ENCODE peak calls at places on chromosome 1, in nine cellular contexts. T, K, B, D, G, C, U, P and A are unnamed samples.

GRCh38 chr1:112454316-112454715 is 54.4 kb upstream of the WNT2B start:
- DNase-seq in T (no peak), B (no peak), K (no peak), C (no peak), U (no peak), D (no peak), P (no peak), G (no peak), A (no peak)

GRCh38 chr1:51294566-51295184 is 35.7 kb downstream of the TTC39A start:
- DNase-seq in U (no peak), K (no peak), T (no peak), P (no peak), G (no peak), D (no peak), B (no peak), C (no peak), A (no peak)

GRCh38 chr1:24300971-24301370 is 18.2 kb upstream of the GRHL3 start:
- DNase-seq in B (no peak), K (no peak), U (no peak), D (no peak), C (no peak), G (no peak), P (no peak), T (no peak), A (no peak)

GRCh38 chr1:14782741-14783591 is 184.5 kb downstream of the KAZN start:
- DNase-seq in U (no peak), K (no peak), T (no peak), C (no peak), D (no peak), G (no peak), P (no peak), B (no peak), A (no peak)

GRCh38 chr1:7220007-7220406 is 434.8 kb downstream of the CAMTA1 start:
- DNase-seq in B (peak), P (no peak), D (no peak), U (peak), G (peak), C (no peak), T (no peak), K (no peak), A (no peak)

GRCh38 chr1:47725000-47725731 is 272.0 kb downstream of the TRABD2B start:
- DNase-seq in K (peak), T (no peak), U (no peak), B (no peak), P (no peak), D (no peak), G (no peak), C (no peak), A (no peak)

GRCh38 chr1:156765664-156766063 is 1.7 kb upstream of the PRCC start:
- DNase-seq in C (no peak), G (no peak), K (no peak), P (no peak), U (no peak), B (no peak), T (no peak), D (no peak), A (no peak)

GRCh38 chr1:15956150-15956549 is 19.8 kb downstream of the ZBTB17 start:
- DNase-seq in C (no peak), K (no peak), T (no peak), D (no peak), B (peak), P (no peak), U (peak), G (peak), A (no peak)

GRCh38 chr1:29202053-29202452 is 20.4 kb upstream of the SRSF4 start:
- DNase-seq in P (no peak), B (no peak), D (no peak), U (no peak), K (no peak), G (no peak), T (no peak), C (no peak), A (no peak)

GRCh38 chr1:3033795-3034100 is 12.5 kb downstream of the ACTRT2 start:
- DNase-seq in P (no peak), U (no peak), D (no peak), T (no peak), C (no peak), G (no peak), K (no peak), B (no peak), A (no peak)

GRCh38 chr1:171985639-171986038 is 144.3 kb downstream of the DNM3 start:
- DNase-seq in G (peak), D (no peak), U (no peak), T (no peak), C (no peak), P (peak), K (peak), B (peak), A (peak)

GRCh38 chr1:115717541-115717940 is 51.0 kb downstream of the CASQ2 start:
- DNase-seq in G (peak), T (no peak), P (peak), B (peak), K (peak), C (no peak), U (peak), D (no peak), A (peak)

GRCh38 chr1:26031196-26031902 is 9.8 kb downstream of the EXTL1 start:
- DNase-seq in C (no peak), D (no peak), B (peak), T (no peak), P (no peak), U (no peak), G (peak), K (no peak), A (no peak)